ENCODE peak calls at places on chromosomes 3 and 15, in four cellular contexts. E is GM12878, I is HepG2, Z is H1. Y is an unnamed sample.

GRCh38 chr3:186383026-186383993 is 21.3 kb upstream of the DGKG start:
- DNase-seq in I (no peak), E (no peak), Z (no peak), Y (no peak)

GRCh38 chr3:159761377-159761776 is 227.3 kb upstream of the IL12A start:
- DNase-seq in E (no peak), I (no peak), Z (no peak), Y (no peak)

GRCh38 chr3:148789156-148789555 is 38.5 kb upstream of the CPB1 start:
- DNase-seq in E (no peak), I (no peak), Z (no peak), Y (peak; percentile 31)

GRCh38 chr3:165895919-165896318 is 58.7 kb upstream of the BCHE start:
- DNase-seq in I (peak; percentile 37), E (no peak), Z (peak; percentile 84), Y (peak; percentile 27)

GRCh38 chr15:70095387-70096214 is 2.1 kb downstream of the TLE3 start:
- DNase-seq in Z (peak; percentile 79), E (no peak), I (no peak), Y (peak; percentile 33)

GRCh38 chr3:197829397-197830045 is 38.5 kb downstream of the LRCH3 start:
- DNase-seq in I (no peak), E (no peak), Z (no peak), Y (no peak)

GRCh38 chr15:89451846-89452245 is 44.5 kb downstream of the RHCG start:
- DNase-seq in E (no peak), Z (no peak), I (no peak), Y (no peak)

GRCh38 chr3:27671101-27671500 is 51.0 kb downstream of the EOMES start:
- DNase-seq in E (no peak), I (no peak), Z (no peak), Y (no peak)

GRCh38 chr15:28889346-28889745 is 3.6 kb downstream of the APBA2 start:
- DNase-seq in Z (no peak), I (no peak), E (no peak), Y (no peak)

GRCh38 chr3:38317186-38317759 is 29.3 kb upstream of the XYLB start:
- DNase-seq in Z (peak; percentile 22), E (no peak), I (no peak), Y (no peak)

GRCh38 chr3:134666466-134666865 is 15.6 kb upstream of the KY start:
- DNase-seq in Z (no peak), I (no peak), E (no peak), Y (no peak)

GRCh38 chr15:68415501-68416157 is 16.3 kb downstream of the ITGA11 start:
- DNase-seq in Z (peak; percentile 32), E (no peak), I (no peak), Y (no peak)
- TF ChIP-seq SUZ12 in Z (no peak), E (no peak), I (no peak), Y (no peak)

DNA sequence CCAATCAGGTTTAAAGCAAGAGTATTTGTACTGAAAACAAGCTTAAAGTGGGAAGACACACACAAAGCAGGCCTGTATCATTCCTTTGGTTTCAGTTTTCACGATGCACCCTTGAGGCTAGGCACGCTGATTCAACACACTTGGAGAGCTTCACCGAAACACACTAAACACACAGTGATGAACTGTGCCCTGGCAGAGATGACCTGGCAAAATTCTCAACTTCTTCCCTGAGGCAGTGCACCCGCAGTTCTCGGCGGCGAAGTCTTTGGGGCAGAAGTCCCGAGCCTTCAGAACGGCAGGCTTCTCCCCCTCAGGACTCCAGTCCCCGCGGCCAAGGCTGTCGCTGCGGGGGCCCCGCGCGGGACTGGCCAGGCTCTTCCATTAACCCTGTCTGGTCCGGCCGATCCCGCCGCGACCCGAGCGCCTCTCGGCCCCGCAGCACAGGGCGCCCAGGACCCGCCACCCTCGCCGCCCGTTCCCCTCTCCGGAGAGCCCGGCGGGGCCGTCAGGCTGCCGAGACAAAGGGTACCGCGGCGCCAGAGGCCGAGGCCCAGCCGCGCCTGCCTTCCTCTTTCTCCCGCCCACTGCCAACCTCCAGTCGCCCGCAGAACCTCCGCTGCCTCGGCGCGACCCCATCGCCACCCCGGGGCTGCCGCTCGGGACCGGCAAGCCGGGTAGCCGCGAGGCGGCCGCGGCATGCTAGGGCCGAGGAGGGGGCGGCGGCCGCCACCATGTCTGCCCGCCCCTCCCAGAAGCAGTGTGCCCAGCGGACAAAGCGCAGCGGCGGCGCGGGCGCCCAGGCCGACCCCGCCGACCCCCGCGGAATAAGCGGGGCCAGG is 780 bp downstream of the GABPB1 start:
- DNase-seq in I (peak; percentile 85), Z (peak; percentile 60), E (peak; percentile 50), Y (peak; percentile 15)
- TF ChIP-seq SP1 in I (no peak), Z (no peak), E (no peak), Y (no peak)

GRCh38 chr15:77654975-77655374 is 22.3 kb upstream of the LINGO1 start:
- DNase-seq in Z (peak; percentile 71), E (no peak), I (peak; percentile 45), Y (peak; percentile 78)
- TF ChIP-seq SUZ12 in Z (no peak), E (no peak), I (no peak), Y (no peak)

GRCh38 chr3:8624612-8625011 is 20.0 kb downstream of the SSUH2 start:
- DNase-seq in I (no peak), Z (no peak), E (no peak), Y (no peak)
- TF ChIP-seq SP1 in I (no peak), Z (no peak), E (no peak), Y (no peak)

DNA sequence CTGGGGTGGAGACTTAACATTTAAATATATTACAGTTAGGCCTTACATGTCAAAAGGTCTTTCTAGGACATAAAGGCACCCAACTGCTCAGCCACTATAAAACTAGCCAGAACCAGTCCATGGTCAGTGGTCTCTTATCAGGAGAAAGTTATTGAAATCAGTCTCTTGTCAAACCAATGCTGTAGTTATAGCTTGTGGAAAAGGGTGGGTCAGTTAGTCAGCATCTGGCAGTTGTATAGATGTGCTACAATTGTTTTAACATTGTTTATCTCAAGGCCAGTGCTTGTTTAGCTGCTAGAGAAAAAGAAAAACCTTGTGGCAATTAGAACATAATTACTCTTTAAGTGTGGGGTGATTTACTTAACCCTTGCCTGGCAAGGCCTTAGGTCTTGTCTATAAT is 77.5 kb downstream of the RAD18 start:
- DNase-seq in E (no peak), I (no peak), Z (no peak), Y (no peak)
- TF ChIP-seq SUZ12 in E (no peak), I (no peak), Z (no peak), Y (no peak)

GRCh38 chr15:86915811-86916331 is 836.2 kb downstream of the AGBL1 start:
- DNase-seq in E (no peak), Z (no peak), I (peak; percentile 31), Y (peak; percentile 46)
- TF ChIP-seq SP1 in E (no peak), Z (peak; percentile 66), I (no peak), Y (no peak)

GRCh38 chr15:101050647-101051290 is 131.6 kb downstream of the LRRK1 start:
- DNase-seq in Z (peak; percentile 39), I (no peak), E (no peak), Y (no peak)
- TF ChIP-seq SUZ12 in Z (no peak), I (no peak), E (no peak), Y (no peak)

Y was measured in HEK293T.